ENCODE peak calls at places on chromosomes 6 and 20, in eight cellular contexts. Y is heart left ventricle, Z is tibial artery, K is HepG2, C is left lung, S is GM12865, Q is colonic mucosa, T is sigmoid colon. U is an unnamed sample.

GRCh38 chr20:38894091-38894847 is 31.9 kb upstream of the FAM83D start:
- DNase-seq in Y (peak), Z (no peak), K (no peak), C (no peak), S (no peak), Q (no peak), T (no peak), U (no peak)

GRCh38 chr6:31096656-31097055 is 15.7 kb downstream of the C6orf15 start:
- DNase-seq in Y (no peak), Z (no peak), K (no peak), C (no peak), S (no peak), Q (no peak), T (no peak), U (no peak)

GRCh38 chr6:1063671-1064355 is 248.1 kb upstream of the FOXQ1 start:
- DNase-seq in Y (no peak), Z (no peak), K (no peak), C (no peak), S (no peak), Q (no peak), T (no peak), U (no peak)

GRCh38 chr20:4809707-4810106 is 88.0 kb downstream of the PRND start:
- DNase-seq in Y (no peak), Z (no peak), K (no peak), C (no peak), S (peak), Q (no peak), T (no peak), U (no peak)

GRCh38 chr6:131413191-131413830 is 159.7 kb upstream of the ARG1 start:
- DNase-seq in Y (no peak), Z (no peak), K (no peak), C (no peak), S (no peak), Q (no peak), T (no peak), U (no peak)

GRCh38 chr6:105832358-105832757 is 253.8 kb upstream of the PRDM1 start:
- DNase-seq in Y (no peak), Z (no peak), K (no peak), C (no peak), S (no peak), Q (no peak), T (no peak), U (no peak)

GRCh38 chr6:47495207-47495606 is 17.6 kb downstream of the CD2AP start:
- DNase-seq in Y (no peak), Z (no peak), K (no peak), C (no peak), S (no peak), Q (no peak), T (no peak), U (no peak)

GRCh38 chr20:19628570-19629134 is 129.4 kb upstream of the RIN2 start:
- DNase-seq in Y (peak), Z (peak), K (peak), C (no peak), S (peak), Q (peak), T (no peak), U (no peak)

GRCh38 chr6:97626586-97627441 is 343.8 kb upstream of the MMS22L start:
- DNase-seq in Y (no peak), Z (no peak), K (no peak), C (no peak), S (no peak), Q (no peak), T (no peak), U (no peak)

GRCh38 chr6:26613717-26614683 is 17.2 kb downstream of the ABT1 start:
- DNase-seq in Y (peak), Z (no peak), K (no peak), C (no peak), S (no peak), Q (no peak), T (no peak), U (no peak)

GRCh38 chr20:3371757-3372156 is 35.7 kb downstream of the DNAAF9 start:
- DNase-seq in Y (no peak), Z (no peak), K (no peak), C (no peak), S (no peak), Q (no peak), T (no peak), U (no peak)

GRCh38 chr20:63815613-63815862 is 15.5 kb downstream of the ZBTB46 start:
- DNase-seq in Y (no peak), Z (no peak), K (no peak), C (no peak), S (no peak), Q (no peak), T (no peak), U (no peak)

GRCh38 chr6:42251500-42251899 is 33.8 kb upstream of the MRPS10 start:
- DNase-seq in Y (no peak), Z (no peak), K (no peak), C (no peak), S (no peak), Q (no peak), T (no peak), U (no peak)

GRCh38 chr20:50786703-50787102 is 8.2 kb upstream of the BCAS4 start:
- DNase-seq in Y (no peak), Z (no peak), K (no peak), C (no peak), S (no peak), Q (no peak), T (peak), U (no peak)

GRCh38 chr6:24125980-24126379 is at the start of gene NRSN1:
- DNase-seq in Y (no peak), Z (no peak), K (peak), C (no peak), S (no peak), Q (peak), T (no peak), U (no peak)

GRCh38 chr6:82248233-82248735 is 740 bp upstream of the IBTK start:
- DNase-seq in Y (no peak), Z (no peak), K (peak), C (no peak), S (peak), Q (peak), T (no peak), U (no peak)

GRCh38 chr20:52959125-52959524 is 13.0 kb upstream of the TSHZ2 start:
- DNase-seq in Y (no peak), Z (no peak), K (peak), C (no peak), S (peak), Q (no peak), T (no peak), U (no peak)

GRCh38 chr20:61437280-61438206 is 185.5 kb downstream of the CDH4 start:
- DNase-seq in Y (peak), Z (no peak), K (no peak), C (no peak), S (no peak), Q (no peak), T (no peak), U (no peak)
- TF ChIP-seq CTCF in Y (no peak), Z (no peak), K (no peak), C (no peak), S (no peak), Q (no peak), T (no peak), U (no peak)

DNA sequence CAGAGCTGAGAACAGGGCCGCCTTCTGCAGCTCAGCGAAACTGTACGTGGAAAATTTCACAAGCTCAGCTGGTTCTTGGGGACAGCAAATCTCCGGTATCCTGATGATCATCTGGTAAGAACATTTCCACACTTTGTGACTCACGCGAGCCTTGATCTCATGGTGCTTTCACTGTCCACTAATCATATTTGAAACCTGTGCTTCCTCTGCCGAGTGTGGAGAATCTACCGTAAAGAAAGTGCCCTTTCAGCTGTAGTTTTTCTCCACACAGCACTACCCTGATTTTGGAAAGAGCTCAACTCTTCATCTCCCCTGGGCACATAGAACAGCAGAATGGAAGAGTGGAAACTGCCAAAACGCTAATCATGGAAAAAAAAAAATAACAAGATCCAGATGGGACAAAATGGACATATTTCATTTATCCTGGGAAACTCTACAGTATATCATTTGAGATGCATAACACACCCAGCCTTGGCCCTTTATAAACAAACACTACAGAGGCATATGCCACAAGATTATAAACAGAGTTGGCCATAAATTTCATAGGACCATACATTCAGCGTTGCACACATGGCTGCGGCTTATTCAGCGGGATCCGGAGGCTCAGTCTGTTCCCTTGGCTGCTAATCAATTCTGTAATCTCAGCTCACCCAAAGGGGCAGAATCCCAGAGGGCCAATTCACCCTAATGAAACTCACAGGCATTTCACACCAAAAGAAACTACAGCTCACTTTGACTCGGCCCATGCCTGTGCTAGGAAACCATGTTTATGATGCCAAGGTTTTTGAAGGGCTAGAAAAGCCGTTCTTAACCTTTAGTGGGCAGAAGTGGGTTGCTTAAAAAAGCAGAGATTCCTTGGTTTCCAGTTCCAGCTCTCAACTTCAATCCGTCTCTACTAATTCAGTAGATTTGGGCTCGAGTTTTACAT is 434.6 kb downstream of the HDGFL1 start:
- DNase-seq in Y (no peak), Z (peak), K (no peak), C (no peak), S (no peak), Q (no peak), T (peak), U (no peak)
- H3K4me3 ChIP-seq in Y (peak), Z (peak), K (no peak), C (no peak), S (no peak), Q (no peak), T (no peak), U (peak)

GRCh38 chr20:58637466-58638198 is 13.5 kb upstream of the STX16 start:
- DNase-seq in Y (no peak), Z (no peak), K (no peak), C (peak), S (no peak), Q (no peak), T (peak), U (no peak)
- TF ChIP-seq CTCF in Y (no peak), Z (no peak), K (no peak), C (no peak), S (no peak), Q (no peak), T (no peak), U (no peak)

GRCh38 chr6:168413856-168414255 is 27.1 kb upstream of the SMOC2 start:
- DNase-seq in Y (no peak), Z (no peak), K (no peak), C (no peak), S (no peak), Q (no peak), T (no peak), U (peak)
- H3K4me3 ChIP-seq in Y (peak), Z (no peak), K (no peak), C (no peak), S (no peak), Q (no peak), T (no peak), U (no peak)

GRCh38 chr6:139376604-139377218 is 2.3 kb upstream of the CITED2 start:
- DNase-seq in Y (peak), Z (peak), K (peak), C (peak), S (no peak), Q (peak), T (peak), U (no peak)
- TF ChIP-seq CTCF in Y (no peak), Z (no peak), K (peak), C (no peak), S (no peak), Q (no peak), T (peak), U (no peak)

GRCh38 chr20:56631990-56632327 is 2.9 kb downstream of the TFAP2C start:
- DNase-seq in Y (no peak), Z (no peak), K (no peak), C (no peak), S (no peak), Q (no peak), T (no peak), U (no peak)

GRCh38 chr20:56629464-56630085 is 469 bp downstream of the TFAP2C start:
- DNase-seq in Y (no peak), Z (no peak), K (no peak), C (no peak), S (no peak), Q (no peak), T (no peak), U (no peak)

GRCh38 chr20:56630506-56631317 is 1.6 kb downstream of the TFAP2C start:
- DNase-seq in Y (no peak), Z (no peak), K (no peak), C (no peak), S (no peak), Q (peak), T (no peak), U (no peak)

GRCh38 chr20:56630086-56630493 is 984 bp downstream of the TFAP2C start:
- DNase-seq in Y (no peak), Z (no peak), K (no peak), C (peak), S (no peak), Q (peak), T (peak), U (no peak)

DNA sequence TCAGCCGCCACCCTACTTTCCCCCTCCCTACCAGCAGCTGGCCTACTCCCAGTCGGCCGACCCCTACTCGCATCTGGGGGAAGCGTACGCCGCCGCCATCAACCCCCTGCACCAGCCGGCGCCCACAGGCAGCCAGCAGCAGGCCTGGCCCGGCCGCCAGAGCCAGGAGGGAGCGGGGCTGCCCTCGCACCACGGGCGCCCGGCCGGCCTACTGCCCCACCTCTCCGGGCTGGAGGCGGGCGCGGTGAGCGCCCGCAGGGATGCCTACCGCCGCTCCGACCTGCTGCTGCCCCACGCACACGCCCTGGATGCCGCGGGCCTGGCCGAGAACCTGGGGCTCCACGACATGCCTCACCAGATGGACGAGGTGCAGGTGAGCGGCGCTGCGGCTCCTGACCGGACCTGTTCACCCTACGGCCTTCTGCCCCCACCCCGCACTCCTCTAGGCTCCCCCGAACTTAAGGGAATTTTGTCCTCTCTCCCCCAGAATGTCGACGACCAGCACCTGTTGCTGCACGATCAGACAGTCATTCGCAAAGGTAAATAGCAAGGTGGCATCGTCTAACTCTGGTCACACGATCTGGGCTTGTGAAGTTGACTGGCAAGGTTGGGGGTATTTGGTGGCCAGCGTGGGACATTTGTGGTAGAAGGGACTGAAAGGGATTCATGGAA is 2.3 kb downstream of the TFAP2C start:
- DNase-seq in Y (no peak), Z (no peak), K (no peak), C (no peak), S (no peak), Q (no peak), T (no peak), U (no peak)
- H3K4me3 ChIP-seq in Y (no peak), Z (no peak), K (no peak), C (no peak), S (no peak), Q (no peak), T (peak), U (peak)

GRCh38 chr20:1968958-1969357 is 24.9 kb downstream of the PDYN start:
- DNase-seq in Y (no peak), Z (no peak), K (no peak), C (no peak), S (no peak), Q (no peak), T (no peak), U (no peak)
- TF ChIP-seq CTCF in Y (no peak), Z (no peak), K (no peak), C (no peak), S (no peak), Q (no peak), T (no peak), U (no peak)